ENCODE peak calls at places on chromosomes 6 and 20, in four cellular contexts. G is IMR-90, B is neural progenitor cell, Q is right lobe of liver. X is an unnamed sample.
A peak's percentile ranks its signal among the peaks of the same experiment; 100 is the strongest.

GRCh38 chr6:35311390-35312075 is 13.9 kb downstream of the DEF6 start:
- DNase-seq in G (no peak), B (no peak), Q (no peak), X (no peak)

GRCh38 chr6:2503816-2504494 is 246.8 kb downstream of the MYLK4 start:
- DNase-seq in G (peak; percentile 53), B (no peak), Q (no peak), X (no peak)

GRCh38 chr6:79170915-79171314 is 63.6 kb downstream of the HMGN3 start:
- DNase-seq in G (peak; percentile 1), B (no peak), Q (no peak), X (no peak)

GRCh38 chr6:43868467-43868866 is 98.5 kb downstream of the VEGFA start:
- DNase-seq in G (no peak), B (no peak), Q (no peak), X (no peak)

GRCh38 chr20:11847827-11848226 is 69.9 kb upstream of the BTBD3 start:
- DNase-seq in G (no peak), B (no peak), Q (no peak), X (no peak)

GRCh38 chr20:11712611-11713160 is 205.0 kb upstream of the BTBD3 start:
- DNase-seq in G (no peak), B (no peak), Q (no peak), X (no peak)

GRCh38 chr6:108921547-108922331 is 73.5 kb downstream of the ARMC2 start:
- DNase-seq in G (peak; percentile 31), B (no peak), Q (no peak), X (no peak)

GRCh38 chr20:37276494-37277252 is 12.8 kb upstream of the MANBAL start:
- DNase-seq in G (peak; percentile 94), B (no peak), Q (peak; percentile 55), X (no peak)

GRCh38 chr6:27138837-27139752 is 108.4 kb upstream of the PRSS16 start:
- DNase-seq in G (peak; percentile 60), B (peak; percentile 84), Q (no peak), X (peak; percentile 92)

DNA sequence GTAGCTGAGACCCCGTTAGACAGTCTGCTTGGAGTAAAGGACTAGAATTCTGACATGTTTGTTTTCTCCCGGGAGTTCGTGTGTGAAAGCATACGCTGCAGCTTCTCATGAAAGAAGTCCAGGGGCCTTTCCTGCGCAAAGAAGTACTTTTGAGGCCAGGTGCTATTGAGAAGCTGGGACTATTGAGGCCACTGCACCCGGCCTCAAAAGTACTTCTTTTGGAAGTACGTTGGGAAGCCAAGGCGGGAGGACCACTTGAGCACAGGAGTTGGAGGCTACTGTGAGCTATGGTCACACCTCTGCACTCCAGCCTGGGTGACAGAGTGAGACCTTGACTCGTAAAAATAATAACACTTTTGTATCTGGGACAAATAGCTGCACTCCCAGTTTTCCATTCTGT is 12.5 kb downstream of the STK35 start:
- DNase-seq in G (no peak), B (no peak), Q (no peak), X (no peak)
- H3K4me3 ChIP-seq in G (no peak overlapping the region), B (no peak overlapping the region), Q (no peak overlapping the region), X (no peak overlapping the region)

GRCh38 chr20:59790388-59790787 is 143.0 kb downstream of the SYCP2 start:
- DNase-seq in G (no peak), B (no peak), Q (no peak), X (no peak)
- H3K9me3 ChIP-seq in G (peaks cover 2% of the 10 kb centered on the region), B (peaks cover 6% of the 10 kb centered on the region), Q (no peaks in the 10 kb centered on the region), X (peaks cover 3% of the 10 kb centered on the region)

GRCh38 chr6:45611502-45611901 is 233.8 kb upstream of the SUPT3H start:
- DNase-seq in G (no peak), B (no peak), Q (no peak), X (no peak)
- H3K4me3 ChIP-seq in G (no peak overlapping the region), B (no peak overlapping the region), Q (no peak overlapping the region), X (no peak overlapping the region)

GRCh38 chr6:95679981-95680380 is 102.6 kb downstream of the MANEA start:
- DNase-seq in G (no peak), B (no peak), Q (no peak), X (no peak)
- H3K9me3 ChIP-seq in G (no peaks in the 10 kb centered on the region), B (no peaks in the 10 kb centered on the region), Q (no peaks in the 10 kb centered on the region), X (no peaks in the 10 kb centered on the region)

GRCh38 chr6:22513667-22514066 is 55.7 kb upstream of the HDGFL1 start:
- DNase-seq in G (no peak), B (no peak), Q (peak; percentile 56), X (no peak)

GRCh38 chr6:22512716-22513452 is 56.5 kb upstream of the HDGFL1 start:
- DNase-seq in G (peak; percentile 86), B (no peak), Q (no peak), X (no peak)
- H3K4me3 ChIP-seq in G (no peak overlapping the region), B (no peak overlapping the region), Q (no peak overlapping the region), X (no peak overlapping the region)

DNA sequence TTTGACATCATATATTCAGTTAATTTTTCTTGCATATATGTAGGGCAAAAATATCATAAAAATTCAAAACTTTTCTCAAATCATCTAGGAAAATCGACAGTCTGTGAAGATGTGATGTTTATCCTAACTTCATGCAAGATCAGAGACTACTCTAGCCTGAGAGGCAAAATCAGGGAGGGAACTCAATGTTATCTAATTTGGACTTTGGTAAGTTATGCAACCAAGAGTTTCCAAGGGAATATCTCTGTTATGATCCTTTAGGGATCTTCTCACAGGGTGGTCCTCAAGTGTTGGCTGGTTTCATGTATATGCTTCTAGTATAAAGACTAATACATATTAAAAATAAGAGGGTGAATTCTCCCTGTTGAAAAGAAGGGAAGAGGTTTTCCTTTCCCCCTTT is 723.9 kb downstream of the KHDRBS2 start:
- DNase-seq in G (no peak), B (no peak), Q (no peak), X (peak; percentile 11)
- H3K9me3 ChIP-seq in G (peaks cover 6% of the 10 kb centered on the region), B (no peaks in the 10 kb centered on the region), Q (no peaks in the 10 kb centered on the region), X (peaks cover 3% of the 10 kb centered on the region)